ENCODE peak calls at places on chromosomes 1 and 21, in eight cellular contexts. S, Y, D, W, U, K, T and B are unnamed samples.

GRCh38 chr1:206518206-206518605 is 10.9 kb downstream of the RASSF5 start:
- DNase-seq in S (no peak), Y (no peak), D (no peak), W (no peak), U (no peak), K (no peak), T (no peak), B (no peak)

GRCh38 chr21:46111857-46112730 is 14.2 kb downstream of the COL6A2 start:
- DNase-seq in S (no peak), Y (no peak), D (peak; percentile 22), W (no peak), U (no peak), K (no peak), T (no peak), B (peak; percentile 18)

GRCh38 chr1:196205882-196206281 is 402.4 kb downstream of the KCNT2 start:
- DNase-seq in S (no peak), Y (no peak), D (no peak), W (no peak), U (no peak), K (no peak), T (no peak), B (no peak)

GRCh38 chr1:19765623-19766022 is 34.1 kb downstream of the TMCO4 start:
- DNase-seq in S (no peak), Y (peak; percentile 33), D (no peak), W (peak; percentile 5), U (peak; percentile 80), K (peak; percentile 88), T (no peak), B (no peak)

GRCh38 chr1:222620566-222620965 is 2.7 kb downstream of the MIA3 start:
- DNase-seq in S (no peak), Y (no peak), D (no peak), W (no peak), U (no peak), K (no peak), T (no peak), B (no peak)

GRCh38 chr1:204274441-204274840 is 60.7 kb upstream of the GOLT1A start:
- DNase-seq in S (no peak), Y (no peak), D (no peak), W (no peak), U (no peak), K (no peak), T (no peak), B (no peak)

GRCh38 chr21:43966946-43967512 is 45.1 kb upstream of the TRAPPC10 start:
- DNase-seq in S (no peak), Y (no peak), D (no peak), W (no peak), U (no peak), K (no peak), T (no peak), B (peak; percentile 42)

GRCh38 chr1:155064109-155064812 is 721 bp downstream of the EFNA4 start:
- DNase-seq in S (no peak), Y (no peak), D (no peak), W (no peak), U (peak; percentile 42), K (no peak), T (no peak), B (no peak)

GRCh38 chr1:179529482-179529881 is 46.3 kb downstream of the NPHS2 start:
- DNase-seq in S (no peak), Y (peak; percentile 44), D (no peak), W (no peak), U (no peak), K (no peak), T (no peak), B (no peak)

GRCh38 chr21:35895598-35895997 is 164.7 kb downstream of the SETD4 start:
- DNase-seq in S (no peak), Y (no peak), D (no peak), W (no peak), U (no peak), K (no peak), T (no peak), B (no peak)

GRCh38 chr1:42845866-42846256 is 552 bp upstream of the ZNF691 start:
- DNase-seq in S (no peak), Y (peak; percentile 24), D (no peak), W (no peak), U (no peak), K (no peak), T (no peak), B (no peak)

GRCh38 chr1:119141020-119141424 is 569 bp upstream of the WARS2 start:
- DNase-seq in S (no peak), Y (no peak), D (peak; percentile 25), W (peak; percentile 31), U (no peak), K (peak; percentile 32), T (no peak), B (peak; percentile 58)

GRCh38 chr1:158285756-158286241 is 3.9 kb upstream of the CD1C start:
- DNase-seq in S (peak; percentile 11), Y (no peak), D (peak; percentile 34), W (no peak), U (no peak), K (peak; percentile 28), T (no peak), B (peak; percentile 28)

GRCh38 chr1:171433451-171433850 is 51.9 kb upstream of the PRRC2C start:
- DNase-seq in S (no peak), Y (no peak), D (no peak), W (no peak), U (peak; percentile 44), K (peak; percentile 30), T (no peak), B (no peak)

GRCh38 chr1:201346337-201346939 is 31.0 kb downstream of the TNNT2 start:
- DNase-seq in S (no peak), Y (peak; percentile 69), D (peak; percentile 25), W (no peak), U (peak; percentile 36), K (peak; percentile 67), T (peak; percentile 36), B (peak; percentile 14)

GRCh38 chr1:156421939-156422601 is 53.1 kb downstream of the RHBG start:
- DNase-seq in S (no peak), Y (peak; percentile 52), D (no peak), W (no peak), U (no peak), K (no peak), T (no peak), B (no peak)

GRCh38 chr1:239879321-239880170 is 212.1 kb upstream of the FMN2 start:
- DNase-seq in S (no peak), Y (no peak), D (no peak), W (no peak), U (no peak), K (no peak), T (no peak), B (no peak)

GRCh38 chr1:16115468-16116363 is 40.2 kb downstream of the EPHA2 start:
- DNase-seq in S (no peak), Y (peak; percentile 86), D (no peak), W (no peak), U (no peak), K (no peak), T (no peak), B (no peak)

GRCh38 chr1:220430059-220430458 is 97.9 kb upstream of the MARK1 start:
- DNase-seq in S (no peak), Y (peak; percentile 54), D (no peak), W (no peak), U (no peak), K (peak; percentile 7), T (no peak), B (no peak)

GRCh38 chr1:15757575-15758401 is 807 bp upstream of the FBLIM1 start:
- DNase-seq in S (no peak), Y (peak; percentile 55), D (no peak), W (no peak), U (no peak), K (peak; percentile 45), T (no peak), B (no peak)

GRCh38 chr1:115536279-115536816 is 105.4 kb upstream of the VANGL1 start:
- DNase-seq in S (no peak), Y (no peak), D (no peak), W (no peak), U (no peak), K (no peak), T (no peak), B (no peak)

GRCh38 chr1:55380313-55380970 is 165.3 kb upstream of the USP24 start:
- DNase-seq in S (no peak), Y (no peak), D (no peak), W (no peak), U (no peak), K (no peak), T (no peak), B (peak; percentile 64)

GRCh38 chr1:171438441-171438840 is 46.9 kb upstream of the PRRC2C start:
- DNase-seq in S (no peak), Y (no peak), D (peak; percentile 69), W (no peak), U (peak; percentile 85), K (peak; percentile 97), T (no peak), B (peak; percentile 71)